ENCODE peak calls at places on chromosomes 5 and 9, in nine cellular contexts. Z is AG08396; B is NCI-H345; X is ELR; I is CD4-positive, alpha-beta memory T cell; F is HuH-7; N is SK-MEL-5; C is heart left ventricle; O is amygdala. D is an unnamed sample.

GRCh38 chr5:75558972-75559632 is 47.4 kb downstream of the POLK start:
- DNase-seq in B (no peak), N (no peak), C (no peak), F (no peak), I (no peak), O (no peak), Z (no peak), X (no peak), D (no peak)

GRCh38 chr5:119048246-119048645 is 22.6 kb upstream of the DMXL1 start:
- DNase-seq in X (no peak), N (no peak), B (no peak), C (no peak), O (no peak), I (no peak), F (no peak), Z (no peak), D (no peak)

GRCh38 chr5:89435347-89435746 is 552.4 kb upstream of the MEF2C start:
- DNase-seq in B (no peak), I (no peak), O (no peak), Z (no peak), N (no peak), C (no peak), X (no peak), F (no peak), D (no peak)

GRCh38 chr9:100602302-100602930 is 24.5 kb downstream of the CAVIN4 start:
- DNase-seq in Z (peak), C (no peak), O (no peak), X (peak), B (peak), F (peak), I (no peak), N (peak), D (no peak)

GRCh38 chr5:80369521-80369920 is 38.3 kb upstream of the ZFYVE16 start:
- DNase-seq in X (no peak), C (no peak), N (peak), B (no peak), O (no peak), I (no peak), F (peak), Z (no peak), D (no peak)

GRCh38 chr5:75072066-75072465 is 19.7 kb upstream of the GCNT4 start:
- DNase-seq in X (no peak), C (no peak), O (no peak), F (no peak), N (no peak), B (no peak), Z (no peak), I (no peak), D (no peak)

GRCh38 chr9:134288731-134289130 is 37.5 kb upstream of the RXRA start:
- DNase-seq in I (no peak), X (no peak), Z (no peak), F (no peak), N (no peak), C (no peak), O (no peak), B (no peak), D (no peak)

GRCh38 chr9:74952281-74953151 is at the start of gene C9orf40:
- DNase-seq in O (peak), X (peak), B (peak), Z (peak), I (peak), F (peak), C (peak), N (peak), D (peak)

D was measured in immature natural killer cell.